ENCODE peak calls at places on chromosomes 5 and 9, in four cellular contexts. Z is mesendoderm, R is H1, L is trophoblast cell. V is an unnamed sample. For H3K79me2, the result is how much of the 10 kb centered on the place peaks cover.

GRCh38 chr9:16544842-16545241 is 325.6 kb downstream of the BNC2 start:
- DNase-seq in R (no peak), Z (no peak), L (no peak), V (no peak)

GRCh38 chr5:34495178-34495577 is 160.9 kb upstream of the RAI14 start:
- DNase-seq in Z (no peak), R (peak), L (no peak), V (no peak)

GRCh38 chr5:108655750-108656450 is 91.8 kb upstream of the FER start:
- DNase-seq in R (no peak), L (no peak), Z (no peak), V (no peak)

GRCh38 chr5:159337291-159337974 is 7.1 kb upstream of the IL12B start:
- DNase-seq in R (no peak), Z (peak), L (peak), V (no peak)

GRCh38 chr5:150022163-150022540 is 21.6 kb downstream of the HMGXB3 start:
- DNase-seq in L (no peak), R (no peak), Z (no peak), V (no peak)

GRCh38 chr5:85545129-85545528 is 1072.6 kb upstream of the COX7C start:
- DNase-seq in R (no peak), Z (peak), L (no peak), V (no peak)

GRCh38 chr9:90939367-90939766 is 137.7 kb downstream of the SYK start:
- DNase-seq in Z (no peak), L (no peak), R (no peak), V (no peak)

GRCh38 chr5:67511911-67512310 is 315.3 kb upstream of the CD180 start:
- DNase-seq in R (no peak), L (no peak), Z (no peak), V (no peak)

GRCh38 chr5:154311362-154311761 is 120.8 kb downstream of the GALNT10 start:
- DNase-seq in Z (no peak), R (no peak), L (no peak), V (no peak)

GRCh38 chr5:177474094-177474493 is 660 bp upstream of the DBN1 start:
- DNase-seq in R (no peak), Z (peak), L (no peak), V (no peak)

GRCh38 chr5:86880785-86881492 is 263.2 kb downstream of the COX7C start:
- DNase-seq in Z (peak), L (peak), R (peak), V (peak)

GRCh38 chr9:137727716-137728115 is 108.9 kb downstream of the EHMT1 start:
- DNase-seq in R (no peak), L (peak), Z (no peak), V (no peak)

GRCh38 chr5:149408252-149409099 is 29.4 kb upstream of the IL17B start:
- DNase-seq in L (no peak), R (no peak), Z (no peak), V (no peak)

GRCh38 chr5:150108711-150109605 is 22.6 kb upstream of the CSF1R start:
- DNase-seq in L (no peak), R (no peak), Z (no peak), V (no peak)

GRCh38 chr9:92790542-92791527 is 26.2 kb upstream of the BICD2 start:
- DNase-seq in L (peak), Z (peak), R (peak), V (peak)

GRCh38 chr5:163815240-163815791 is 309.9 kb downstream of the MAT2B start:
- DNase-seq in L (no peak), Z (no peak), R (no peak), V (no peak)

GRCh38 chr5:139856694-139857093 is 61.1 kb downstream of the PSD2 start:
- DNase-seq in R (no peak), Z (no peak), L (no peak), V (no peak)

GRCh38 chr5:141208478-141208877 is at the start of gene PCDHB12:
- DNase-seq in Z (peak), R (no peak), L (no peak), V (peak)

GRCh38 chr9:93259490-93260289 is 75.8 kb downstream of the WNK2 start:
- DNase-seq in R (peak), Z (no peak), L (no peak), V (peak)

GRCh38 chr5:149049371-149049781 is 13.5 kb downstream of the SH3TC2 start:
- DNase-seq in Z (no peak), L (no peak), R (no peak), V (no peak)

GRCh38 chr9:110821064-110821463 is 152.5 kb downstream of the MUSK start:
- DNase-seq in Z (no peak), R (no peak), L (no peak), V (no peak)

GRCh38 chr5:52892242-52892878 is 96.8 kb upstream of the ITGA2 start:
- DNase-seq in Z (no peak), R (no peak), L (no peak), V (no peak)

GRCh38 chr9:1604942-1605560 is 410.1 kb upstream of the SMARCA2 start:
- DNase-seq in Z (peak), L (no peak), R (no peak), V (no peak)

GRCh38 chr9:109314011-109314531 is 6.8 kb downstream of the EPB41L4B start:
- DNase-seq in R (no peak), L (no peak), Z (peak), V (no peak)

GRCh38 chr5:111530298-111530740 is 18.0 kb upstream of the STARD4 start:
- DNase-seq in Z (peak), L (peak), R (no peak), V (peak)

GRCh38 chr5:37740331-37741066 is 99.3 kb downstream of the GDNF start:
- DNase-seq in R (no peak), Z (no peak), L (no peak), V (no peak)

GRCh38 chr9:24381205-24381604 is 164.5 kb downstream of the IZUMO3 start:
- DNase-seq in L (no peak), R (no peak), Z (no peak), V (no peak)

GRCh38 chr5:79552984-79553383 is 39.0 kb upstream of the HOMER1 start:
- DNase-seq in Z (no peak), L (no peak), R (no peak), V (no peak)

GRCh38 chr5:41200506-41200905 is 12.8 kb downstream of the C6 start:
- DNase-seq in R (no peak), L (no peak), Z (no peak), V (no peak)

GRCh38 chr5:7878381-7878873 is 9.5 kb downstream of the MTRR start:
- DNase-seq in Z (no peak), L (no peak), R (no peak), V (no peak)

GRCh38 chr9:120935383-120935857 is 8.8 kb upstream of the TRAF1 start:
- DNase-seq in Z (no peak), R (no peak), L (no peak), V (no peak)

GRCh38 chr9:113042884-113043657 is 13.5 kb downstream of the ZFP37 start:
- DNase-seq in Z (peak), R (no peak), L (no peak), V (no peak)

GRCh38 chr5:80928073-80928472 is 32.1 kb upstream of the RASGRF2 start:
- DNase-seq in Z (no peak), L (no peak), R (no peak), V (no peak)

GRCh38 chr9:16106211-16106610 is 553.4 kb downstream of the CCDC171 start:
- DNase-seq in Z (peak), R (no peak), L (no peak), V (no peak)

DNA sequence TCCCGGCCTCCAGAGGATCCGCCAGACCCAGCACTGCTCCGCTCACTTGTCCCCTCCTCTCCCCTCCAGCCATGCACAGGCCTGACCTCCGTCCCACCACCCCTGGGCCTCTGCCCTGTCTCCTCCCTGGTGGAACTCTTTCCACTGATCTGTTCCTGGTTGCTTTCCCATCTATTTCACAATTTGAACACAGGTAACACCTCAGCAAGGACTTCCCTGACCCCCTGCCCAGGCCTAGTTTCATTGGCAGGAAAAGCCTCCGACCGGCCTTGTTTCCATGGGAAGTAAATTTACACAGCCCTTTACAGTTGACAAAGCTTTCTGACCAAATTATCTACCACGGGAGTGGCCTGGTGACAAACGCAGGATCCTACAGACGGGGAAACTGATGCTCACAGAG is 14.8 kb downstream of the QSOX2 start:
- DNase-seq in Z (no peak), L (no peak), R (no peak), V (no peak)
- H3K79me2 ChIP-seq in Z (under half), L (under half), R (under half), V (under half)

DNA sequence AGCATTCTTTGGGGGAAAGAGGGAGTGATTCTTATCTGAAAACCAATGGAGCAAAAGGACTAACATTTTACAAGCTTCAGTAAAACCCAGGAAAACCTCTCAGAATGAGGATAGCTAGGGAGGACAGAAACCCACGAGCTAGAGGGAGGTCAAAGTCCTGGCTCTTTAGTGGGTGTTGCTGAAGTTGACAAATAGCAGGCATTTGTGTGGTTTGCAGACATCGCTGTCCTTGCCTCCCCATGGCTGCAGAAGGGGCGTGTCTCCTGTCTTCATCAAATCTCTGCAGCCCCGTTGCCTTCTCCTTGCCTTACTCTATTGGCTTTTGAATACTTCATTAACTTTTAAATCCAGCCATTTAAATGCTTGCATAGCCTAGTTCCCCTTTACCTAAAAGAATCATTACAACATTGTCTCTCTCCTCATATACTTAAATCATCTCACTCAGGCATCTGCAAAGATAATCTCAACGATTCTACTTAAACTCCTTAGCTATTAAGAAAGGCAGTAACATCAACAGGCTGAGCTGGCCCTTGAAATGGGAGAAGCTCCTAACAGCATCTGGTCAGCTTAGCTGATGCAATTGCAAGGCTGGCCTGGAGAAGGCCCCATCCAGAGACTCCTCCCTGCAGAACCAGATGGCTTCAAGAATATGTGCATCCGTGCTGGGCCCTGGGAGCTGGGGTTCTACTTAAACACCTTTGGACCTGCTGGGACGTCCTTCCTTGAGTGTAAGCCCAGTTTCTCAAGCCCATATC is 152.8 kb upstream of the TAS2R1 start:
- DNase-seq in R (no peak), Z (peak), L (no peak), V (no peak)
- H3K4ac ChIP-seq in R (no peak), Z (no peak), L (no peak), V (no peak)

DNA sequence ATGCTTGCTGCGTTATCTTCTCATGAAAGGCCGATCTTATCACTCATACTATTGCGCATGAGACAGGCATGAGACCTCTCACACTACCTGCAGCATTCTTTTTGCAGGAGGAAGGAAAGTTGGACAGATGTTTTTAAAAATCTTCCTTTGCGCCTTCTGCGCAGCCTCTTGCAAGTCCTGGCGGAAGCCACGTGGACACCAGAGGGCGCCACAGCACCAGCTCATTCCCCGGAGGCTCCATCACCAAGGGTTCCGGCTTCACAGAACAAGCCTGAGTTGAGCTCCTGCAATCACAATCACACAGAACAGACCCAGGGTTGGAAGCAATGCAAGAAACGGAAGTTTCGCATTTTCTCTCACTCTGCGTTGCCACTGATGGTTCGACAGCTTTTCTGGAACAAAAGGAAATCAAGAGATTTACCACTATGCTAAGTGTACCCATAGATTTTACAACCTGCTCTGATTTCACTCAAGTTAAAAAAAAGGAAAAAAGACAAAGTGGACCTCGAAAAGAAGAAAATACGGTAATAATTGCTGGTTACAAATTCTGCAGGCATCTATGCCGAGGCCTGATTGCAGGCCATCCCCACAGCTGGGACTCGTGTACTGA is 304.8 kb upstream of the MSX2 start:
- DNase-seq in Z (peak), L (peak), R (peak), V (peak)
- H3K79me2 ChIP-seq in Z (under half), L (under half), R (under half), V (under half)

DNA sequence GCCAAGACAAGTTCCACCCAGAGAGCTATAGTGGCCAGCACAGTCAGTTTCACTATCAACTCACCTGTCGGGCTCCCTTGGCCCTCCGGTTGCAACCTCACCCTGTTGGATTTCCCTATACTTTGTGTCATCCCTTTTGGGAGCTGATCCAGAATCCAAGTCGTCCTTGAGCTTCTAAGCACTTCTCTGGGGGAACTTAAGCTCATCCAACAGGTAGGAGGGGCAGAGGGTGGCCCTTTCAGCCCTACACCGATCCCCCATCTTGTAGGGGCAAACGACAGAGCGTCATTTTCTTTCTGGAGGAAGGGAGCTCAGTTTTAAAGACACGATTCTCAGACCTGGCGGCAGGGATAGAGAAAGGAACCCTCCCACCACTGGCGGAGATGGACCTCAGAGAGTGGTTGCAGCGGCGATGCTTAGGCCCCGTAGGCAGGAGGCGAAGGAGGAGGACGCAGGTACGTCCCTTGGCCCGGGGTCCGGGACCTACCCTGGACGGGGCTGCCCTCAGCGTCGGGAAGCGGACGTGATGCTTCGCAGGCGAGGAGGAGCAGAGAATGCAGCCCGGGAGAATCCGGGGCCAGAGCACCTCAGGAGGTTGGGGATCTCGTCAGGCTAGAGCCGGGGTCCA is 519 bp downstream of the ZER1 start:
- DNase-seq in L (peak), Z (peak), R (no peak), V (no peak)
- H3K4ac ChIP-seq in L (no peak), Z (no peak), R (no peak), V (no peak)

GRCh38 chr5:138141734-138142133 is 2.5 kb upstream of the NME5 start:
- DNase-seq in L (no peak), R (no peak), Z (no peak), V (no peak)
- H3K79me2 ChIP-seq in L (under half), R (under half), Z (under half), V (under half)

DNA sequence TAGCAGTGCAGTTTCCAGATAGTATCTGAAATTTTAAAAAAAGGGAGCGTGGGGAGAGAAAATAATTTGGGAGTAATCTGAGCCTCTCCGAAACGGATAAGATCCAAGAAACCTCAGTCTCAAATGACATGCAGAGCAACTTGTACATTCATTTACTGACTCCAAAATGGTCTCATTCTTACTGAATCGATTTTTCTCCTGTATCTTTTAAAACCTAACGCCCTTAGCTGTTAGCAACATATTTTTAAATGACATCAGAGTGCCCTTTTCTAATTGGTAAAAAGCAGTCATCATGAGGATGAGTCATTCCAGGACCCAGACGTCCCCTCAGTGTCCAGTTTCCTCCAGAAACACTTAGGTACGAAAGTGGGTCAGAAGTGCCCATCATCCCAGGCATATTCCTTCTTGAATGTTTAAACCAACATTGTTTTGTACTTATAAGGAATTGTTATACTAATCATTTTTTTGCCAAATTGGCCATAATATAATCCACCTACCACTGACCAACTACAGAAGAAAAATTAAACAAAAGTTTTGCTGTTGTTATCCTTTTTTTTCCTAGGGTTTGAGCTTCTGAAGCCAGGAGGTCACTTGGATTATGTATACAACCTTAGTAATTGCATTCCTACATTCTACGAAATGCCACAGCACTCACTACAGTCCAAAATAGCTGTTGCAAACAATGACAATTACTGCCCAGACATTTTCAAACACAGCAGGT is 354.4 kb downstream of the ADAMTS6 start:
- DNase-seq in R (peak), L (no peak), Z (peak), V (no peak)
- H3K4ac ChIP-seq in R (no peak), L (no peak), Z (no peak), V (no peak)

GRCh38 chr5:10351199-10351881 is 2.2 kb upstream of the MARCHF6 start:
- DNase-seq in L (no peak), Z (peak), R (no peak), V (no peak)

GRCh38 chr5:10353241-10354047 is at the start of gene MARCHF6:
- DNase-seq in L (peak), Z (peak), R (peak), V (peak)

GRCh38 chr5:10351882-10352395 is 1.6 kb upstream of the MARCHF6 start:
- DNase-seq in Z (no peak), R (no peak), L (no peak), V (no peak)

GRCh38 chr5:10354048-10354872 is 765 bp downstream of the MARCHF6 start:
- DNase-seq in Z (peak), L (peak), R (no peak), V (no peak)

DNA sequence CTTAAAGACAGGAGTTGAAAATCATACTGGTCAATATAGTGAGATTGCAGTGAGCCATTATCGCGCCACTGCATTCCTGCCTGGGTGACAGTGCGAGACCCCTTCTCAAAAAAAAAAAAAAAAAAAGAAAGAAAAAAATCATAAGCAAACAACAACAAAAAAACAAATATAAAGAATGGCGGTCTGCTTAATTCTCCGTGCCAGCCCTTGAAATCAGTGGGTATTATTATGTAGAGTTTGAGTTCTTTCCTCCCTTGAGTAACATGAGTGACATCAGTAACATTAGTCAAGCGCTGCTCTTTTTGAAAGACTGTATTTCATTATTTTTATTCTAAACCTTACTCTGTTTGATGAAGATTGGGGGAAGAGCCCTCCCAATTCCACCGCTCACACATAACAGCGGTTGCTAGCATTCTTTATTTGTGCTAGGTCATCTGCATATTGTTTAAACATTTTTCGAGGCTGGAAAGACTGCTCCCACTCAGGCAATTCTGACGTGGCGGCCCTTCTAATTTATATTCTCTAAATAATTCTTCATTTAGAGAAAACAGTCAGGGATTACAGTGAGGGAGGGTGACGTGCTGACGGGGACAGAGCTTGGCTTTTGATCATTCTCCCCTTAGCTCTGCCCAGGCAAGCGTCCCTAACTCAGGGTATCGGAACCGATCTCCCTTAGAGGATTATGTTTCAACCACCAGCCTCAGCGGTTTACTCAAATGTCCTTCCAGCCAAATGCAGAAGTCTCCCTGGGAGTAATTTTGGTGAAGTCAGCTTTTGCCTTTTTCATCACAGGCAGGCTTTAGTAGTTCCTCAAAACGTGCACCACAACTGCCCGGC is 873 bp upstream of the MARCHF6 start:
- DNase-seq in Z (peak), L (no peak), R (no peak), V (no peak)
- H3K79me2 ChIP-seq in Z (under half), L (under half), R (under half), V (under half)